ENCODE peak calls at places on chromosomes 4 and X, in six cellular contexts. One of them, this sample, is unnamed.

GRCh38 chr4:16439771-16440170 is 213.5 kb upstream of the TAPT1 start:
- DNase-seq in psoas muscle: no peak
- DNase-seq in cardiac fibroblast: no peak
- DNase-seq in AG10803: no peak
- DNase-seq in fibroblast of lung: no peak
- DNase-seq in OCI-LY7: no peak
- DNase-seq in this sample: no peak

GRCh38 chrX:3143043-3143799 is 102.0 kb downstream of the ARSF start:
- DNase-seq in AG10803: no peak
- DNase-seq in cardiac fibroblast: no peak
- DNase-seq in fibroblast of lung: no peak
- DNase-seq in OCI-LY7: peak; percentile 59
- DNase-seq in psoas muscle: no peak
- DNase-seq in this sample: no peak

GRCh38 chr4:144754562-144755410 is 108.8 kb downstream of the HHIP start:
- DNase-seq in cardiac fibroblast: peak; percentile 75
- DNase-seq in fibroblast of lung: peak; percentile 90
- DNase-seq in OCI-LY7: no peak
- DNase-seq in AG10803: peak; percentile 12
- DNase-seq in psoas muscle: no peak
- DNase-seq in this sample: peak; percentile 73

GRCh38 chrX:135707880-135708279 is 5.6 kb upstream of the CT45A1 start:
- DNase-seq in AG10803: no peak
- DNase-seq in OCI-LY7: peak; percentile 34
- DNase-seq in psoas muscle: no peak
- DNase-seq in cardiac fibroblast: no peak
- DNase-seq in fibroblast of lung: no peak
- DNase-seq in this sample: no peak

GRCh38 chrX:7378406-7378805 is 230.5 kb upstream of the PUDP start:
- DNase-seq in cardiac fibroblast: no peak
- DNase-seq in psoas muscle: no peak
- DNase-seq in fibroblast of lung: no peak
- DNase-seq in OCI-LY7: no peak
- DNase-seq in AG10803: no peak
- DNase-seq in this sample: no peak

GRCh38 chr4:182190306-182190705 is 52.9 kb upstream of the TENM3 start:
- DNase-seq in AG10803: no peak
- DNase-seq in fibroblast of lung: peak; percentile 78
- DNase-seq in OCI-LY7: no peak
- DNase-seq in cardiac fibroblast: peak; percentile 29
- DNase-seq in psoas muscle: no peak
- DNase-seq in this sample: peak; percentile 6

GRCh38 chrX:92260102-92260501 is 480.9 kb downstream of the PCDH11X start:
- DNase-seq in AG10803: no peak
- DNase-seq in cardiac fibroblast: no peak
- DNase-seq in psoas muscle: no peak
- DNase-seq in fibroblast of lung: no peak
- DNase-seq in OCI-LY7: no peak
- DNase-seq in this sample: no peak

GRCh38 chrX:74534569-74535038 is 79.8 kb downstream of the RLIM start:
- DNase-seq in psoas muscle: no peak
- DNase-seq in AG10803: peak; percentile 56
- DNase-seq in cardiac fibroblast: no peak
- DNase-seq in fibroblast of lung: peak; percentile 74
- DNase-seq in OCI-LY7: no peak
- DNase-seq in this sample: no peak

GRCh38 chr4:184415071-184415470 is 59.3 kb downstream of the IRF2 start:
- DNase-seq in AG10803: no peak
- DNase-seq in psoas muscle: no peak
- DNase-seq in cardiac fibroblast: no peak
- DNase-seq in OCI-LY7: no peak
- DNase-seq in fibroblast of lung: no peak
- DNase-seq in this sample: no peak

GRCh38 chr4:7756071-7756470 is 183.6 kb downstream of the AFAP1 start:
- DNase-seq in AG10803: no peak
- DNase-seq in cardiac fibroblast: no peak
- DNase-seq in OCI-LY7: no peak
- DNase-seq in fibroblast of lung: no peak
- DNase-seq in psoas muscle: no peak
- DNase-seq in this sample: no peak

GRCh38 chr4:4704267-4704666 is 155.2 kb upstream of the MSX1 start:
- DNase-seq in psoas muscle: no peak
- DNase-seq in fibroblast of lung: no peak
- DNase-seq in OCI-LY7: no peak
- DNase-seq in AG10803: peak; percentile 66
- DNase-seq in cardiac fibroblast: peak; percentile 19
- DNase-seq in this sample: peak; percentile 23

GRCh38 chrX:37353646-37354045 is 4.5 kb downstream of the PRRG1 start:
- DNase-seq in psoas muscle: no peak
- DNase-seq in fibroblast of lung: no peak
- DNase-seq in OCI-LY7: no peak
- DNase-seq in cardiac fibroblast: no peak
- DNase-seq in AG10803: no peak
- DNase-seq in this sample: no peak

GRCh38 chrX:145190801-145191389 is 56.4 kb upstream of the SPANXN1 start:
- DNase-seq in AG10803: peak; percentile 1
- DNase-seq in fibroblast of lung: no peak
- DNase-seq in OCI-LY7: peak; percentile 1
- DNase-seq in cardiac fibroblast: peak; percentile 11
- DNase-seq in psoas muscle: no peak
- DNase-seq in this sample: peak; percentile 0

GRCh38 chr4:39913466-39913865 is 64.2 kb downstream of the PDS5A start:
- DNase-seq in cardiac fibroblast: no peak
- DNase-seq in OCI-LY7: no peak
- DNase-seq in fibroblast of lung: no peak
- DNase-seq in AG10803: no peak
- DNase-seq in psoas muscle: no peak
- DNase-seq in this sample: no peak

GRCh38 chr4:39908284-39908683 is 69.4 kb downstream of the PDS5A start:
- DNase-seq in fibroblast of lung: peak; percentile 33
- DNase-seq in psoas muscle: no peak
- DNase-seq in OCI-LY7: no peak
- DNase-seq in AG10803: no peak
- DNase-seq in cardiac fibroblast: no peak
- DNase-seq in this sample: peak; percentile 5

GRCh38 chr4:39905656-39906055 is 72.1 kb downstream of the PDS5A start:
- DNase-seq in psoas muscle: no peak
- DNase-seq in cardiac fibroblast: no peak
- DNase-seq in fibroblast of lung: no peak
- DNase-seq in AG10803: no peak
- DNase-seq in OCI-LY7: no peak
- DNase-seq in this sample: no peak

DNA sequence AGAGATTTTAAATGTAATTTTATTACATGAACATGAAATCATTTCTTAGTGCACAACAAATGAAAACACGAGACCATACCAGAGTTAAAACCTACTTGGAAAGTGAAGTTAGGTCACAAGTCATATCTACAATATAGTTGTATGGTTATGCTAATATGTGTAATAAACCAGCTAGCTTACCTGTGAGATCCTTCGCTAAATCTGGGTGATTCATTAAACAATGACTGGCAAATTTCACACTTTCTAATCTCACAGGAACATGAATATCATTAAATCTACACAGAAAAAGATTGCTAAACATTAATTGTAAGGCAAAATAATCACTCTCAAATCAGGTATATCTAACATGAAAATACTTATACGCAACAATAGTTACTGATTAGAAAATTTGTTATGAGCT is 67.6 kb downstream of the PDS5A start:
- DNase-seq in fibroblast of lung: no peak
- DNase-seq in psoas muscle: no peak
- DNase-seq in AG10803: no peak
- DNase-seq in cardiac fibroblast: no peak
- DNase-seq in OCI-LY7: no peak
- DNase-seq in this sample: no peak
- TF ChIP-seq CTCF in fibroblast of lung: no peak
- TF ChIP-seq CTCF in psoas muscle: no peak
- TF ChIP-seq CTCF in AG10803: no peak
- TF ChIP-seq CTCF in cardiac fibroblast: no peak
- TF ChIP-seq CTCF in OCI-LY7: no peak
- TF ChIP-seq CTCF in this sample: no peak

GRCh38 chr4:56799291-56799823 is 22.1 kb downstream of the SPINK2 start:
- DNase-seq in fibroblast of lung: peak; percentile 40
- DNase-seq in psoas muscle: no peak
- DNase-seq in cardiac fibroblast: no peak
- DNase-seq in OCI-LY7: no peak
- DNase-seq in AG10803: no peak
- DNase-seq in this sample: no peak
- H3K4me3 ChIP-seq in fibroblast of lung: peak overlapping the region; percentile 42
- H3K4me3 ChIP-seq in psoas muscle: peak overlapping the region; percentile 71
- H3K4me3 ChIP-seq in cardiac fibroblast: peak overlapping the region; percentile 69
- H3K4me3 ChIP-seq in OCI-LY7: peak overlapping the region; percentile 64
- H3K4me3 ChIP-seq in AG10803: peak overlapping the region; percentile 64
- H3K4me3 ChIP-seq in this sample: peak overlapping the region; percentile 62

GRCh38 chrX:40411350-40412111 is 169.2 kb upstream of the ATP6AP2 start:
- DNase-seq in fibroblast of lung: no peak
- DNase-seq in cardiac fibroblast: no peak
- DNase-seq in OCI-LY7: no peak
- DNase-seq in psoas muscle: no peak
- DNase-seq in AG10803: no peak
- DNase-seq in this sample: no peak
- TF ChIP-seq CTCF in fibroblast of lung: no peak
- TF ChIP-seq CTCF in cardiac fibroblast: no peak
- TF ChIP-seq CTCF in OCI-LY7: peak; percentile 44
- TF ChIP-seq CTCF in psoas muscle: no peak
- TF ChIP-seq CTCF in AG10803: peak; percentile 5
- TF ChIP-seq CTCF in this sample: no peak

DNA sequence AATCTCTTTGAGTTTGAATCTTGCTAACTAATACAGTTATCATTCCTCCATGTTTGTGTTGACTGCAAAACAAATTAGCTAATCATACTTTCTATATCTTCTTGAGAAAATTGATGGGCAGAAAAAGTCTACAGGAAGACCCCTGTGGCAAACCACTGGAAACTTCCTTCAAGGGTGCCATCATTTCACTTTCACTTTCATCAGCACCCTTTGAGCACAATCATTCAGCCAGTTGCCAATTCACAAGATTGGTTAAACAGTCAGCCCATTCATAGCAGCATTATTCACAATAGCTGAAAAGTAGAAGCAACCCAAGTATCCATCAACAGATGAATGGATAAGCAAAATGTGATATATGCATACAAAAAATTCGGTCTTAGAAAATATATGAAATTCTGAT is 101.5 kb downstream of the CCDC160 start:
- DNase-seq in OCI-LY7: peak; percentile 4
- DNase-seq in fibroblast of lung: no peak
- DNase-seq in psoas muscle: no peak
- DNase-seq in cardiac fibroblast: no peak
- DNase-seq in AG10803: no peak
- DNase-seq in this sample: no peak
- H3K4me3 ChIP-seq in OCI-LY7: no peak overlapping the region
- H3K4me3 ChIP-seq in fibroblast of lung: no peak overlapping the region
- H3K4me3 ChIP-seq in psoas muscle: no peak overlapping the region
- H3K4me3 ChIP-seq in cardiac fibroblast: no peak overlapping the region
- H3K4me3 ChIP-seq in AG10803: no peak overlapping the region
- H3K4me3 ChIP-seq in this sample: no peak overlapping the region

DNA sequence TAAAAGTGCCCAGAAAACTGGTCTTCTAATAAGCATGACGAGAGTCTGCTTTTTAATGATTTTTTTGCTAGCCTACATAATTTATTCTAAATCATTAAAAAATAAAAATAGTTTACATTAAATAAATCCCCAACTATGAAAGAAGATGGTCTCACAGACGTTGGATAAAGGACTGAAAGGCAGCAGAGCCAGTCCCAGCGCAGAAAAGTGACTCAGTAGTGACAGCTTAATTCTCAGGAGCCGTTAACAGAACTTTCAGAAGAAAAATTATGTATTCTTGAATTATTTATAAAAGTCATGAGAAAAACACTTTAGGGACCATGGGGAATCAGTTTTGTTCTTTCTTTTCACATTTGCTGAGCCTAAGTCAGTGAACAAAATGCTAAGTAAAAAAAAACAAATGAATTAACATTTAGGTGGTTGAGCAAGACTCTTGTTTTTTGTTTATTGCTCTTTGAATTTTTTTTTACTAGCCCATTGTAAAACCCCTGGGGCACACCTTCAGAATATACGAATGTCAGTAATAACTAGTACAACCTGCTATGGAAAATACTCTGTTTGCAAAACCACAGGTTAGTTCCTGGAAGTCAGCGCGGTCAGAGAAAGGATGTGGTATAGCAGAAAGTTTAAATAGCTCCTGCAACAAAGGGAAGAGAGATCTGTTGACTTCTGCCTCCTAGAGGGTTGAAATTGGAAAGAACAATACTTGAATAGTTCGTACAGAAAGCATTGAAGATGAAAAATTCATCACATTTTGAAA is 50.4 kb upstream of the CCDC160 start:
- DNase-seq in psoas muscle: no peak
- DNase-seq in AG10803: no peak
- DNase-seq in OCI-LY7: no peak
- DNase-seq in fibroblast of lung: no peak
- DNase-seq in cardiac fibroblast: no peak
- DNase-seq in this sample: no peak
- TF ChIP-seq CTCF in psoas muscle: no peak
- TF ChIP-seq CTCF in AG10803: no peak
- TF ChIP-seq CTCF in OCI-LY7: no peak
- TF ChIP-seq CTCF in fibroblast of lung: no peak
- TF ChIP-seq CTCF in cardiac fibroblast: no peak
- TF ChIP-seq CTCF in this sample: no peak

DNA sequence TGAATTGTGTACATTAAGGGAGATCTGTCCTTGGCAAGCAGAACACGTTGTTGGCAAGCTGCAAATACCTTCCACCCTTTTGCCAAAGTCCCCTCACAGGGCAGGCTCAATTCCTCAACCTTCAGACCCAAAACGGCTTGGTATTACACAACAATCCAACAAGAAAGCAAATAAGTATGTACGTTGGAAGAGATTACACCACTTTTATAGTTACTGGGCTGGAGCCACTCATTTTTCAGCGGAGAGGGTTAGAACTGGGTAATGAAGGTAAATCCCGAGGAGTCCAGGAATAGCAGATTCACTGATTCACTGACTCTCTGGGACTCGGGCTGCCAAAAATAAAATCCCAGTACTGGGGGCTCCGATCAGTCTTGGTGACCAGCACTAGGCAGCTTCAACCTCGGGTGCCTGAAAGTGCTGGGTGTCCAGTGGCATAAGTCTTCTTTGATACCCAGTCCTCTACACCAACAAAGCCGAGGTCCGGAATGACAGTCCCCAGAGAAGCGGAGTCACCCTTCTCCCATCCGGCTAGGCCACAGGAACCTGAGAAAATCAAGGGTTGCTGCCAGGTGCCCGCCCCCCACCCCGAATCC is 587 bp downstream of the TIMM8A start:
- DNase-seq in AG10803: peak; percentile 33
- DNase-seq in fibroblast of lung: peak; percentile 20
- DNase-seq in cardiac fibroblast: peak; percentile 23
- DNase-seq in psoas muscle: no peak
- DNase-seq in OCI-LY7: no peak
- DNase-seq in this sample: peak; percentile 29
- H3K4me3 ChIP-seq in AG10803: peak overlapping the region; percentile 78
- H3K4me3 ChIP-seq in fibroblast of lung: peak overlapping the region; percentile 50
- H3K4me3 ChIP-seq in cardiac fibroblast: peak overlapping the region; percentile 76
- H3K4me3 ChIP-seq in psoas muscle: peak overlapping the region; percentile 83
- H3K4me3 ChIP-seq in OCI-LY7: peak overlapping the region; percentile 99
- H3K4me3 ChIP-seq in this sample: peak overlapping the region; percentile 76